ENCODE peak calls at places on chromosomes 13 and 19, in seven cellular contexts. C, Z, U, V, F, S and A are unnamed samples.

GRCh38 chr19:35351441-35352176 is 3.9 kb downstream of the FFAR1 start:
- DNase-seq in S (no peak), V (no peak), C (no peak), F (no peak), Z (no peak), U (no peak), A (no peak)

GRCh38 chr13:40986328-40986856 is 32.7 kb downstream of the ELF1 start:
- DNase-seq in F (no peak), Z (no peak), U (no peak), C (no peak), V (peak), S (no peak), A (peak)

GRCh38 chr19:49880162-49880869 is 2.8 kb downstream of the TBC1D17 start:
- DNase-seq in C (no peak), V (no peak), U (no peak), S (no peak), Z (no peak), F (peak), A (no peak)

GRCh38 chr19:22421797-22422196 is 349 bp downstream of the ZNF98 start:
- DNase-seq in C (peak), F (no peak), V (no peak), Z (no peak), S (no peak), U (no peak), A (no peak)

GRCh38 chr13:94854688-94855087 is 142.3 kb upstream of the SOX21 start:
- DNase-seq in F (no peak), V (no peak), Z (no peak), U (no peak), C (no peak), S (no peak), A (no peak)

GRCh38 chr13:93307651-93308050 is 81.0 kb downstream of the GPC6 start:
- DNase-seq in C (no peak), U (no peak), F (no peak), S (no peak), Z (no peak), V (peak), A (no peak)

GRCh38 chr19:6402058-6402457 is 9.1 kb upstream of the GTF2F1 start:
- DNase-seq in S (no peak), V (no peak), F (no peak), Z (no peak), C (no peak), U (no peak), A (no peak)

GRCh38 chr13:98141938-98142426 is 912 bp upstream of the FARP1 start:
- DNase-seq in U (no peak), V (no peak), F (peak), Z (no peak), C (peak), S (no peak), A (peak)

GRCh38 chr13:105670179-105671015 is 865.1 kb downstream of the EFNB2 start:
- DNase-seq in Z (no peak), U (no peak), S (no peak), C (no peak), V (no peak), F (no peak), A (no peak)

GRCh38 chr13:76791290-76791664 is 94.9 kb downstream of the KCTD12 start:
- DNase-seq in Z (no peak), U (no peak), S (no peak), V (no peak), F (no peak), C (no peak), A (no peak)

GRCh38 chr19:6017576-6017975 is 39.6 kb upstream of the RANBP3 start:
- DNase-seq in F (no peak), U (no peak), C (no peak), S (no peak), Z (no peak), V (no peak), A (no peak)

GRCh38 chr13:75685239-75685697 is 49.1 kb downstream of the LMO7 start:
- DNase-seq in V (peak), C (no peak), Z (no peak), U (no peak), F (no peak), S (no peak), A (no peak)

GRCh38 chr19:8569066-8569761 is 8.0 kb downstream of the MYO1F start:
- DNase-seq in V (peak), C (no peak), U (peak), Z (peak), F (peak), S (peak), A (peak)

GRCh38 chr13:42539670-42540069 is 34.3 kb upstream of the TNFSF11 start:
- DNase-seq in U (no peak), F (no peak), Z (peak), S (no peak), C (no peak), V (no peak), A (no peak)

GRCh38 chr19:39544201-39544903 is 4.4 kb upstream of the EID2 start:
- DNase-seq in V (peak), U (no peak), C (no peak), F (no peak), S (no peak), Z (no peak), A (no peak)

GRCh38 chr19:13011653-13012389 is 16.5 kb downstream of the NFIX start:
- DNase-seq in F (no peak), Z (no peak), U (no peak), S (no peak), C (no peak), V (no peak), A (no peak)

GRCh38 chr19:39223703-39224279 is 19.7 kb upstream of the SYCN start:
- DNase-seq in V (peak), Z (peak), C (no peak), F (no peak), U (no peak), S (no peak), A (no peak)

GRCh38 chr19:31278555-31279435 is 70.4 kb downstream of the TSHZ3 start:
- DNase-seq in U (no peak), C (no peak), V (no peak), S (no peak), F (no peak), Z (no peak), A (no peak)

GRCh38 chr19:36081385-36081784 is 26.7 kb downstream of the WDR62 start:
- DNase-seq in C (no peak), Z (no peak), F (no peak), U (no peak), V (peak), S (no peak), A (peak)

GRCh38 chr19:38485541-38486285 is 52.2 kb downstream of the RYR1 start:
- DNase-seq in V (no peak), F (no peak), C (no peak), Z (no peak), U (no peak), S (no peak), A (no peak)

GRCh38 chr13:71685072-71685471 is 181.9 kb downstream of the DACH1 start:
- DNase-seq in U (no peak), V (no peak), Z (no peak), F (no peak), C (no peak), S (no peak), A (no peak)

GRCh38 chr13:21063031-21063430 is 1.6 kb upstream of the LATS2 start:
- DNase-seq in U (no peak), C (no peak), Z (no peak), F (no peak), S (no peak), V (no peak), A (no peak)

GRCh38 chr19:12871681-12872080 is 9.6 kb downstream of the DNASE2 start:
- DNase-seq in V (no peak), F (no peak), U (no peak), S (no peak), Z (no peak), C (no peak), A (no peak)

GRCh38 chr19:13068064-13068807 is 34.4 kb downstream of the LYL1 start:
- DNase-seq in C (no peak), F (no peak), V (no peak), S (no peak), Z (no peak), U (no peak), A (peak)

GRCh38 chr19:4373601-4374441 is 26.5 kb downstream of the SH3GL1 start:
- DNase-seq in C (no peak), Z (no peak), F (no peak), U (no peak), S (no peak), V (peak), A (peak)

GRCh38 chr13:50969691-50970090 is 60.1 kb downstream of the RNASEH2B start:
- DNase-seq in S (no peak), F (peak), U (no peak), Z (no peak), C (peak), V (no peak), A (no peak)

GRCh38 chr13:79385694-79386093 is 20.4 kb downstream of the RBM26 start:
- DNase-seq in S (peak), F (no peak), Z (no peak), C (no peak), U (no peak), V (no peak), A (no peak)

GRCh38 chr13:31204592-31204991 is 4.8 kb downstream of the B3GLCT start:
- DNase-seq in C (no peak), Z (peak), F (no peak), V (peak), S (no peak), U (no peak), A (no peak)

GRCh38 chr13:48448285-48448962 is 35.5 kb upstream of the LPAR6 start:
- DNase-seq in Z (no peak), S (no peak), F (no peak), V (no peak), C (no peak), U (no peak), A (no peak)

GRCh38 chr13:23723463-23723862 is 153.3 kb downstream of the TNFRSF19 start:
- DNase-seq in Z (no peak), S (no peak), V (peak), F (no peak), U (no peak), C (no peak), A (no peak)